ENCODE peak calls at places on chromosomes 11 and 22, in ten cellular contexts. G is GM12865, J is sigmoid colon, A is IMR-90, N is WERI-Rb-1, H is cardiac fibroblast, W is fibroblast of pulmonary artery, Y is skeletal muscle cell, I is A549, L is AG04450. R is an unnamed sample.

GRCh38 chr11:118917488-118918127 is 8.1 kb downstream of the BCL9L start:
- DNase-seq in G (no peak), J (peak), A (peak), N (no peak), H (peak), W (peak), Y (peak), I (peak), L (no peak), R (peak)

GRCh38 chr11:2547806-2548205 is 103.0 kb downstream of the KCNQ1 start:
- DNase-seq in G (no peak), J (peak), A (no peak), N (no peak), H (no peak), W (no peak), Y (no peak), I (no peak), L (no peak), R (no peak)

GRCh38 chr22:48337957-48338792 is 1489.5 kb downstream of the BRD1 start:
- DNase-seq in G (no peak), J (peak), A (no peak), N (no peak), H (no peak), W (no peak), Y (no peak), I (no peak), L (no peak), R (no peak)

GRCh38 chr11:72583616-72584292 is 90.5 kb downstream of the PDE2A start:
- DNase-seq in G (no peak), J (peak), A (no peak), N (no peak), H (no peak), W (no peak), Y (no peak), I (no peak), L (no peak), R (no peak)

GRCh38 chr11:126585388-126586302 is 230.2 kb downstream of the ST3GAL4 start:
- DNase-seq in G (no peak), J (peak), A (peak), N (peak), H (peak), W (peak), Y (peak), I (peak), L (peak), R (peak)

GRCh38 chr11:47270331-47271271 is 668 bp downstream of the MADD start:
- DNase-seq in G (peak), J (peak), A (peak), N (peak), H (peak), W (peak), Y (no peak), I (peak), L (no peak), R (peak)

GRCh38 chr22:26707581-26707980 is 50.2 kb downstream of the MIAT start:
- DNase-seq in G (peak), J (no peak), A (no peak), N (no peak), H (no peak), W (no peak), Y (no peak), I (no peak), L (no peak), R (no peak)

GRCh38 chr11:1049911-1050580 is 13.5 kb upstream of the MUC6 start:
- DNase-seq in G (no peak), J (peak), A (no peak), N (no peak), H (no peak), W (no peak), Y (no peak), I (no peak), L (no peak), R (no peak)

GRCh38 chr11:108985611-108986279 is 320.9 kb downstream of the DDX10 start:
- DNase-seq in G (no peak), J (no peak), A (peak), N (no peak), H (peak), W (peak), Y (peak), I (no peak), L (peak), R (peak)

GRCh38 chr11:69443138-69443967 is 38.1 kb upstream of the LINC01488 start:
- DNase-seq in G (peak), J (peak), A (peak), N (peak), H (peak), W (peak), Y (peak), I (peak), L (peak), R (peak)
- H3K4me3 ChIP-seq in G (peak), J (peak), A (peak), N (peak), H (peak), W (peak), Y (peak), I (peak), L (peak), R (peak)

DNA sequence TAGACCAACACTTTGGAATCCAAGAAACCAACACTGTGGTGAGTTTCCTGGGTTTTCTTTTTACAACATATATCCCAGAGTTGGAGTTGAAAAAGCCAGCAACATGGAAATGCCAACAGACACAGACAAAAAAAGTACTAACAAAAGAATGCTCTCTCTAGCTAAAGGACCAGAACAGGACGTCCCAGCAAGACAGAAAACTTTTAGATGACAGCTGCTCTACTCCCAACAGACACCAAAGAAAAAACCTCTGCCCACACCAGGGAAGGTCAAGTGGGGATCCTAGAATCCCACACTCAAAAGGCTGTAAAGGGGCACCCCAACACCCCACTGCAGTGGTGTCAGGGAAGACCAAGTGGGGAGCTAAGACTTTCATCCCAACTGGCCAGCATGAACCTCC is 23.3 kb downstream of the RRAS2 start:
- DNase-seq in G (no peak), J (no peak), A (no peak), N (no peak), H (no peak), W (no peak), Y (no peak), I (no peak), L (no peak), R (no peak)
- H3K4me3 ChIP-seq in G (peak), J (no peak), A (no peak), N (no peak), H (no peak), W (no peak), Y (no peak), I (no peak), L (no peak), R (no peak)

GRCh38 chr11:17389957-17390649 is 1.6 kb upstream of the KCNJ11 start:
- DNase-seq in G (no peak), J (no peak), A (no peak), N (no peak), H (no peak), W (no peak), Y (no peak), I (no peak), L (no peak), R (no peak)
- H3K4me3 ChIP-seq in G (no peak), J (peak), A (no peak), N (peak), H (no peak), W (no peak), Y (no peak), I (peak), L (no peak), R (no peak)

GRCh38 chr11:20597924-20598484 is 1.4 kb upstream of the SLC6A5 start:
- DNase-seq in G (no peak), J (no peak), A (no peak), N (no peak), H (no peak), W (no peak), Y (no peak), I (no peak), L (no peak), R (no peak)

GRCh38 chr11:20596629-20597129 is 2.7 kb upstream of the SLC6A5 start:
- DNase-seq in G (no peak), J (no peak), A (no peak), N (no peak), H (no peak), W (no peak), Y (no peak), I (no peak), L (no peak), R (no peak)

GRCh38 chr11:20598487-20598886 is 921 bp upstream of the SLC6A5 start:
- DNase-seq in G (no peak), J (no peak), A (no peak), N (no peak), H (no peak), W (no peak), Y (no peak), I (no peak), L (no peak), R (no peak)

GRCh38 chr11:20595101-20595500 is 4.3 kb upstream of the SLC6A5 start:
- DNase-seq in G (no peak), J (no peak), A (no peak), N (no peak), H (no peak), W (no peak), Y (no peak), I (no peak), L (no peak), R (no peak)

GRCh38 chr11:20597137-20597923 is 2.1 kb upstream of the SLC6A5 start:
- DNase-seq in G (no peak), J (no peak), A (no peak), N (no peak), H (no peak), W (no peak), Y (no peak), I (no peak), L (no peak), R (no peak)
- H3K4me3 ChIP-seq in G (no peak), J (peak), A (no peak), N (no peak), H (no peak), W (no peak), Y (no peak), I (no peak), L (no peak), R (no peak)

DNA sequence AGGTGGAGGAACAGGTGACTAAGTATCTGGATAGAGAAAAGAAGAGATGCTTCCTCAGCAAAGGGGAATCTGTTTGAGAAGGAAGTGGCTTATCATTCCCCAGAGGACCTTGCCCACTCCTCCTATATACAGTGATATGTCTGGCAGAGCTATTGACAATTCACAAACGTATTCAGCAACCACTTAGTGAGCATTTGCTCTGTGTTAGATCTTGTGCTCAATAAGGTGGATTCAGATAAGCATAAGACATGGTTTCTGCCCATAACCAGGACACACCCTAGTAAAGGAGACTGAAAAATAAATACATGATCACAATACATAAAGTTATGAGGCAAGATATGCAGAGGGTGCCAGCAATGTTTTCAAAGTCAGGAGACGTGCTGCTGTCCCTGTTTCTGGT is 1.4 kb downstream of the TMEM9B start:
- DNase-seq in G (no peak), J (no peak), A (no peak), N (no peak), H (no peak), W (no peak), Y (no peak), I (no peak), L (no peak), R (peak)
- H3K4me3 ChIP-seq in G (peak), J (peak), A (no peak), N (no peak), H (no peak), W (peak), Y (no peak), I (peak), L (peak), R (peak)

GRCh38 chr22:32806296-32806695 is 4.8 kb downstream of the TIMP3 start:
- DNase-seq in G (no peak), J (no peak), A (no peak), N (no peak), H (no peak), W (no peak), Y (no peak), I (no peak), L (no peak), R (peak)
- H3K4me3 ChIP-seq in G (no peak), J (no peak), A (no peak), N (no peak), H (no peak), W (no peak), Y (no peak), I (no peak), L (peak), R (peak)